ENCODE peak calls at places on chromosome 2, in ten cellular contexts. A, J, P, M, I, G, W, Z, L and Y are unnamed samples.

GRCh38 chr2:196259507-196260481 is 88.4 kb upstream of the STK17B start:
- DNase-seq in A (peak; percentile 43), J (no peak), P (no peak), M (no peak), I (peak; percentile 92), G (no peak), W (peak; percentile 68), Z (peak; percentile 84), L (no peak), Y (no peak)

GRCh38 chr2:240252872-240253511 is 112.5 kb upstream of the OTOS start:
- DNase-seq in A (no peak), J (peak; percentile 44), P (no peak), M (peak; percentile 27), I (no peak), G (no peak), W (no peak), Z (no peak), L (no peak), Y (no peak)

GRCh38 chr2:142782942-142783443 is 94.5 kb upstream of the KYNU start:
- DNase-seq in A (no peak), J (no peak), P (no peak), M (no peak), I (no peak), G (no peak), W (no peak), Z (no peak), L (no peak), Y (no peak)

GRCh38 chr2:128272586-128273468 is 45.8 kb downstream of the HS6ST1 start:
- DNase-seq in A (no peak), J (peak; percentile 46), P (no peak), M (no peak), I (no peak), G (peak; percentile 26), W (no peak), Z (no peak), L (no peak), Y (peak; percentile 50)

GRCh38 chr2:74440378-74441110 is 1.2 kb downstream of the RTKN start:
- DNase-seq in A (peak; percentile 88), J (peak; percentile 92), P (peak; percentile 48), M (peak; percentile 87), I (peak; percentile 80), G (peak; percentile 93), W (peak; percentile 58), Z (peak; percentile 86), L (peak; percentile 94), Y (peak; percentile 78)

GRCh38 chr2:24771099-24771498 is 22.1 kb downstream of the PTRHD1 start:
- DNase-seq in A (no peak), J (no peak), P (no peak), M (no peak), I (no peak), G (no peak), W (no peak), Z (no peak), L (no peak), Y (no peak)

GRCh38 chr2:31163011-31163540 is 24.8 kb upstream of the GALNT14 start:
- DNase-seq in A (no peak), J (no peak), P (no peak), M (no peak), I (no peak), G (no peak), W (no peak), Z (no peak), L (peak; percentile 58), Y (no peak)

GRCh38 chr2:25831744-25832449 is 46.4 kb downstream of the ASXL2 start:
- DNase-seq in A (peak; percentile 25), J (no peak), P (no peak), M (no peak), I (no peak), G (no peak), W (peak; percentile 54), Z (no peak), L (no peak), Y (no peak)

GRCh38 chr2:31193066-31193396 is 24.3 kb downstream of the CAPN14 start:
- DNase-seq in A (no peak), J (no peak), P (no peak), M (no peak), I (no peak), G (no peak), W (no peak), Z (no peak), L (peak; percentile 30), Y (no peak)

GRCh38 chr2:6215053-6215452 is 522.9 kb downstream of the SOX11 start:
- DNase-seq in A (no peak), J (no peak), P (no peak), M (no peak), I (no peak), G (no peak), W (no peak), Z (no peak), L (no peak), Y (no peak)

GRCh38 chr2:11698009-11698922 is 28.3 kb upstream of the NTSR2 start:
- DNase-seq in A (no peak), J (peak; percentile 97), P (peak; percentile 48), M (peak; percentile 63), I (peak; percentile 76), G (no peak), W (no peak), Z (peak; percentile 66), L (no peak), Y (no peak)

GRCh38 chr2:40373093-40373492 is 78.8 kb downstream of the SLC8A1 start:
- DNase-seq in A (no peak), J (no peak), P (no peak), M (no peak), I (no peak), G (no peak), W (no peak), Z (no peak), L (no peak), Y (no peak)
- H3K4me3 ChIP-seq in A (no peak overlapping the region), J (no peak overlapping the region), P (no peak overlapping the region), M (no peak overlapping the region), I (no peak overlapping the region), G (no peak overlapping the region), W (no peak overlapping the region), Z (no peak overlapping the region), L (no peak overlapping the region), Y (no peak overlapping the region)

DNA sequence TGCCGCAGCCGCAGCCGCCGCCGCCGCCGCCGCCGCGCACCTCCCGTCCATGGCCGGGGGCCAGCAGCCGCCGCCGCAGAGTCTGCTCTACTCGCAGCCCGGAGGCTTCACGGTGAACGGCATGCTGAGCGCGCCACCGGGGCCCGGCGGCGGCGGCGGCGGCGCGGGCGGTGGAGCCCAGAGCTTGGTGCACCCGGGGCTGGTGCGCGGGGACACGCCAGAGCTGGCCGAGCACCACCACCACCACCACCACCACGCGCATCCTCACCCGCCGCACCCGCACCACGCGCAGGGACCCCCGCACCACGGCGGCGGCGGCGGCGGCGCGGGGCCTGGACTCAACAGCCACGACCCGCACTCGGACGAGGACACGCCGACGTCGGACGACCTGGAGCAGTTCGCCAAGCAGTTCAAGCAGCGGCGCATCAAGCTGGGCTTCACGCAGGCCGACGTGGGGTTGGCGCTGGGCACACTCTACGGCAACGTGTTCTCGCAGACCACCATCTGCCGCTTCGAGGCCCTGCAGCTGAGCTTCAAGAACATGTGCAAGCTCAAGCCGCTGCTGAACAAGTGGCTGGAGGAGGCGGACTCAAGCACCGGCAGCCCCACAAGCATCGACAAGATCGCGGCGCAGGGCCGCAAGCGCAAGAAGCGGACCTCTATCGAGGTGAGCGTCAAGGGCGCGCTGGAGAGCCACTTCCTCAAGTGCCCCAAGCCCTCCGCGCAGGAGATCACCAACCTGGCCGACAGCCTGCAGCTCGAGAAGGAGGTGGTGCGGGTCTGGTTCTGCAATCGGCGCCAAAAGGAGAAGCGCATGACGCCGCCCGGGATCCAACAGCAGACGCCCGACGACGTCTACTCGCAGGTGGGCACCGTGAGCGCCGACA is 2.4 kb downstream of the POU3F3 start:
- DNase-seq in A (no peak), J (no peak), P (no peak), M (no peak), I (no peak), G (no peak), W (peak; percentile 39), Z (no peak), L (peak; percentile 48), Y (no peak)
- H3K4me3 ChIP-seq in A (no peak overlapping the region), J (peak overlapping the region; percentile 34), P (no peak overlapping the region), M (peak overlapping the region; percentile 17), I (no peak overlapping the region), G (no peak overlapping the region), W (no peak overlapping the region), Z (no peak overlapping the region), L (peak overlapping the region; percentile 10), Y (no peak overlapping the region)

DNA sequence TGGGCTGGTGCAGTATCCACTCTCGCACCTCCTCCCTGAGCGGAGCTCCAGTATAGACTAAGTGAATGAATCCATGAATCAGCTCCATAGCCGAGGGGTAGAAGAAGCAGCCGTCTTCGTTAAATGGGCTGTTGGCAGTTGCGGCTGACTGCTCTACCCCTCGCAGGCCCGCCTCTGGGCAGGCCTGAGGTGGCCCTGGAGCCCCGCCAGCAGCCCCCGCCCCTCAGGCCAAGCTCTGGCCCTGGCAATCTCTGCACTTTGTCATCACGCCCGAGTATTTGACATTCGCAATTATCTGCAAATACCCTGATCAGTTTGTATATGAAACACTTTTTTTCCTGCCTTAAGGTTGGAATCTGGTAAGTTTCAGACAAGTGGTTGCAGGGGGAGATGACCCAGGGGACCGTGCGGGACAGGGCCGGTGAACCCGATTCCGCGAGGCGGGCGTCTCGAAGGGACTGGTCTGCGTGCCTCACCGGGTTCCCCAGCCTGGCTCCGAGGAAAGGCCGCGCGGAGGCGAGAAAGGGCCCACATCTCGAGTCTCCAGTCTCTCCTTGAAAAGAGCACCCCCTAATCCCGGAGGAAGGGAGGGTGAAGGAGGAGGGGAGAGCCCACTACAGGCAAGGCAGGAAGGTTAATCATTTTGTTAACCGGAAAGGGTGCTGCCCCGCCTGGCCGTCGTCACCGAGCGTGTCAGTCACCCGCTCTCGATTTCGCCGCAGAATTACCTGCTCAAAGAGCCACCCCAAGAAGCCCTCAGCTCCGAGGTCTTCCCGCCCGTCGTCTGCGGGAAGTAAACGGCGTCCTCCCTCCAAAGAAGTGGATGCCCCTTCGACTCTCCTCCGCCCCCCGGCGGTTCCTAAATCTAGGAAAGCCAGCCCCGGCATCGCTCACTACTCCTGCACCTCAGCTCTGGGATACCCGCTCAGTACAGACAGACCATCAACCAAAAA is 11.1 kb upstream of the SATB2 start:
- DNase-seq in A (no peak), J (no peak), P (no peak), M (no peak), I (no peak), G (peak; percentile 15), W (no peak), Z (no peak), L (peak; percentile 80), Y (no peak)
- H3K4me3 ChIP-seq in A (peak overlapping the region; percentile 48), J (peak overlapping the region; percentile 36), P (no peak overlapping the region), M (no peak overlapping the region), I (no peak overlapping the region), G (no peak overlapping the region), W (no peak overlapping the region), Z (no peak overlapping the region), L (peak overlapping the region; percentile 34), Y (peak overlapping the region; percentile 43)

DNA sequence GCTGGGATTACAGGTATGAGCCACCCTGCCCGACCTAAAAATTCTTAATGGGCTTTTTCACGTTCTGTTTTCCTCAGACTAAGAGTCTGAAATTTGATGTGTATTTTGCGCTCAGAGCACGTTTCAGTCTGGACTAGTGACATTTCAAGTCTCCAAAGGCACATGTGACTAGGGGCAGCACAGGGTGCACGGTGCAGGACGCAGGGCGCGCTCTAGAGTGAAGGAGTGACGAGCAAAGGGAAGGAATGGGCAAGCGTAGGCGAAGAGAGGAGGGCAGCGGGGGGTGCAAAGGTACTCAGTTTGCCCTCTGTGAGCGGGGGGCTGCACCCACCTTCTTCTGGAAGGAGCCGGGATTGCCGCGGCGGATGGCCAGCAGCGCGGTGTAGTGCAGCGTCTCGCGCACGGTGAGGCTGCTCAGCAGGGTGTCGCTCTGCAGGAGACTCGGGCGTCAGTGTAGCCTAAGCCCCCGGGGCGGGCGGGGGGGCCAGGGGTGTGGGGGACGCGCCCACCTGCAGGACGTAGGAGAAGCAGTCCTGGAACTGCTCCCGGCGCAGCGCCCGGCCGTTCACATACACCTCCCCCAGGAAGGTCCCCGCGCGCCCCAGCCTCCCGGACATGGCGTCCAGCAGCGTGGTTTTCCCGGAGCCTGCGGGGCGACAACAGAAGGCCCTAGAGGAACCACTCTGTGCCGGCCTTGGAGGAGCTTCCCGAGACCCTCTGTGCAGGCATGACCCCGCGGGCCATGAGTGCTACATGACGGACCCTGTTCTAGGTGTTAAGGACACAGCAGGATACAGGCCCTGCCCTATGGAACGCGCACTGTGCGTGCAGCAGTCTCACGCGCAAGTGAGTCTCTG is 7.0 kb downstream of the ABCG5 start:
- DNase-seq in A (peak; percentile 53), J (no peak), P (no peak), M (no peak), I (no peak), G (no peak), W (no peak), Z (no peak), L (no peak), Y (no peak)
- H3K4me3 ChIP-seq in A (peak overlapping the region; percentile 12), J (peak overlapping the region; percentile 47), P (peak overlapping the region; percentile 9), M (peak overlapping the region; percentile 23), I (no peak overlapping the region), G (no peak overlapping the region), W (no peak overlapping the region), Z (no peak overlapping the region), L (no peak overlapping the region), Y (no peak overlapping the region)